ENCODE peak calls at places on chromosomes 16 and 17, in ten cellular contexts. R, B, H, Y, F, Z, C, X, D and M are unnamed samples.

GRCh38 chr17:3256575-3256974 is 41.6 kb downstream of the OR3A1 start:
- DNase-seq in R (no peak), B (no peak), H (no peak), Y (no peak), F (no peak), Z (no peak), C (no peak), X (no peak), D (no peak), M (no peak)

GRCh38 chr17:3870871-3871306 is 22.0 kb downstream of the CAMKK1 start:
- DNase-seq in R (no peak), B (no peak), H (no peak), Y (no peak), F (no peak), Z (peak; percentile 25), C (peak; percentile 73), X (no peak), D (no peak), M (peak; percentile 43)

GRCh38 chr16:1379863-1380174 is 28.1 kb downstream of the GNPTG start:
- DNase-seq in R (peak; percentile 85), B (no peak), H (no peak), Y (no peak), F (no peak), Z (no peak), C (no peak), X (no peak), D (no peak), M (no peak)

GRCh38 chr16:11181242-11181888 is 74.6 kb downstream of the SOCS1 start:
- DNase-seq in R (no peak), B (no peak), H (no peak), Y (no peak), F (no peak), Z (no peak), C (no peak), X (no peak), D (no peak), M (no peak)

GRCh38 chr16:75854117-75854516 is 127.8 kb upstream of the CPHXL start:
- DNase-seq in R (no peak), B (no peak), H (no peak), Y (no peak), F (no peak), Z (no peak), C (no peak), X (no peak), D (no peak), M (no peak)

GRCh38 chr16:12724216-12724615 is 79.5 kb downstream of the CPPED1 start:
- DNase-seq in R (no peak), B (no peak), H (no peak), Y (no peak), F (no peak), Z (no peak), C (no peak), X (no peak), D (no peak), M (no peak)

GRCh38 chr16:52611817-52612673 is 65.1 kb upstream of the TOX3 start:
- DNase-seq in R (no peak), B (no peak), H (no peak), Y (no peak), F (no peak), Z (no peak), C (no peak), X (no peak), D (no peak), M (no peak)

GRCh38 chr17:9557356-9557755 is 18.3 kb downstream of the STX8 start:
- DNase-seq in R (no peak), B (no peak), H (no peak), Y (no peak), F (no peak), Z (no peak), C (no peak), X (no peak), D (no peak), M (no peak)

DNA sequence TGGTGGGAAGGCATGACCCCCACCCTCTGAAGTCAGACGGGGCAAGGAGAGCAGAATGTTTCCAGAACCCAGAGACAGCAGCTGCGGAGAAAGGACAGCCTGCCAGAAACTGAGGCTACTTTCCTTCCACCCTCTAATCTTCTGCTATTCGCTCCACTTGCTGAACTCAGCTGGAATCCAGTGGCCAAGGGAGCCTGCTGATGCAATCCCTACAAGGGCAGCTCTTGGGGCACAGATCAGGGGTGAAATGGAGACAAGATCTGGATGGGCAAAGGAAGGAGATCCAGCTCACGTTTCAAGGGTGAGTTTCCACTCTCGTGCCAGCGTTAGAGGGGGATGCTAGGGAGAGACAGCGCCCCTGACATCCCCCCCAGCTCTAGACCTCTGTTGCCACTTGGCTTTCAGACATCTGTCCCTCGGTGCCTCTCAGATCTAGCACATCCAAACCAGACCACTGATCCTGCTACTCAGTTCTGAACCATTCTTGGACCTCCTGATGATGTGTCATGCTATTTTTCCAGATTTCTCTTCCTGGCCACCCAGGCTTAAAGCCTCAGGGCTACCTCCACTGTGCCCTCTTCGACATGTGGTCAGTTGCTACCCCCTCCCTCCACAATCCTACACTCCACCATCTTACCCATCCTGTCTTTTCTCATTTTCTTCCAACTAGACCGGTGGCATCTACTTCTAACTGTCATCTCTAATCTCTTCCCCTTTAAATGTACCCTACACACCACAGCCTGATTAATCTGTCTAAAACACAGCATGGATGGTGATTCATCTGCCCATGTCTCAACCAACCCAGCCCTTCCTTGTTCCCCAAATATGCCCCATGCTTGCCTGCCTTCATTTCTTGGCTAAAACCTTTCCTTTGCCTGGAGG is 478.8 kb downstream of the SLC39A11 start:
- DNase-seq in R (no peak), B (no peak), H (no peak), Y (no peak), F (no peak), Z (peak; percentile 74), C (no peak), X (no peak), D (no peak), M (no peak)
- H3K27ac ChIP-seq in R (no peak overlapping the region), B (peak overlapping the region; percentile 66), H (no peak overlapping the region), Y (no peak overlapping the region), F (no peak overlapping the region), Z (peak overlapping the region; percentile 65), C (no peak overlapping the region), X (no peak overlapping the region), D (peak overlapping the region; percentile 77), M (no peak overlapping the region)

DNA sequence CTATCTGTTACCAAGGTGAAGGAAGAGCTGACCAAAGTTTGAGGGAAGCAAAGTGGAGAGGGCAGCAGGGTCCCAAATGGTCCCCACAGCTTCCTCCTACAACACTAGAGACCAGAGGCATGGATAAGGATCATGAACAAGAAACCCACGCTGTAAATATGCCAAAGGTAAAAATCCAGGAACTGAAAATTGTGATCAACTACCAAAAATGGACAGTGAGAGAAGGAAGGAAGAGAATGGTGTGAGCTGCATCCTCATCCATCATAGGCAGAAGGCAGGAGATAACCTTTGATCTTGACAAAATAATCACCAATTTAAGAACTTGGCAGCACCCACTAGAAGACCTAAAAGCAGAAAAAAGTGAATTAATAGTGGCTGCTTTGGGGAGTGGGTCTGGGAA is 66.2 kb downstream of the CYTH1 start:
- DNase-seq in R (no peak), B (no peak), H (no peak), Y (no peak), F (no peak), Z (no peak), C (no peak), X (no peak), D (no peak), M (no peak)
- H3K4me1 ChIP-seq in R (peaks cover 87% of the 10 kb centered on the region), B (peaks cover 53% of the 10 kb centered on the region), H (peaks cover 8% of the 10 kb centered on the region), Y (peaks cover 94% of the 10 kb centered on the region), F (peaks cover 86% of the 10 kb centered on the region), Z (peaks cover 15% of the 10 kb centered on the region), C (peaks cover 30% of the 10 kb centered on the region), X (no peaks in the 10 kb centered on the region), D (peaks cover 33% of the 10 kb centered on the region), M (no peaks in the 10 kb centered on the region)

DNA sequence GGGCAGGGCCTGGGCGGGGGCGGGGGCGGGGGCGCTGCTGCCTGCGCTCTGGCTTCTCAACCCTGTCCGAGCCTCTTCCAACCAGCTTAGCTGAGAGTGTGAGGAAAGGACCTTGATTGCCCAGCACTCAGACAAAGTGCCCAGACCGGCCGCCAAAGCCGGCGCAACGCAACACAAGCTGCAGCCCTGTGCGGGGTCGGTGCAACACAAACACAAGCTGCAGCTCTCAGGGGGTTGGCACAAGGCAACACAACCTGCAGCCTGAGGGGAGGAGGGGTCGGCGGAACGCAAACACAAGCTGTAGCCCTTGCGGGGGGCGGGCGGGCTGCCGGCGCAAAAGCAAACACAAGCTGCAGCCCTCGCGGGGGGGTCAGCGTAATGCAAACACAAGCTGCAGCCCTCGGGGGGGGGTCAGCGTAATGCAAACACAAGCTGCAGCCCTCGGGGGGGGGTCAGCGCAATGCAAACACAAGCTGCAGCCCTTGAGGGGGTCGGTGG is 60.0 kb downstream of the KLHDC4 start:
- DNase-seq in R (no peak), B (no peak), H (no peak), Y (no peak), F (no peak), Z (no peak), C (no peak), X (no peak), D (peak; percentile 32), M (no peak)
- H3K27ac ChIP-seq in R (no peak overlapping the region), B (no peak overlapping the region), H (no peak overlapping the region), Y (peak overlapping the region; percentile 22), F (no peak overlapping the region), Z (no peak overlapping the region), C (no peak overlapping the region), X (no peak overlapping the region), D (no peak overlapping the region), M (no peak overlapping the region)

GRCh38 chr17:73284339-73284738 is 22.7 kb upstream of the CPSF4L start:
- DNase-seq in R (no peak), B (no peak), H (no peak), Y (no peak), F (no peak), Z (no peak), C (no peak), X (no peak), D (no peak), M (no peak)
- H3K4me1 ChIP-seq in R (peaks cover 38% of the 10 kb centered on the region), B (peaks cover 61% of the 10 kb centered on the region), H (no peaks in the 10 kb centered on the region), Y (no peaks in the 10 kb centered on the region), F (peaks cover 60% of the 10 kb centered on the region), Z (peaks cover 25% of the 10 kb centered on the region), C (peaks cover 11% of the 10 kb centered on the region), X (no peaks in the 10 kb centered on the region), D (peaks cover 45% of the 10 kb centered on the region), M (no peaks in the 10 kb centered on the region)

GRCh38 chr17:76050226-76051070 is 21.9 kb downstream of the SRP68 start:
- DNase-seq in R (no peak), B (no peak), H (no peak), Y (no peak), F (no peak), Z (no peak), C (no peak), X (no peak), D (no peak), M (no peak)
- H3K27ac ChIP-seq in R (no peak overlapping the region), B (peak overlapping the region; percentile 89), H (no peak overlapping the region), Y (peak overlapping the region; percentile 73), F (no peak overlapping the region), Z (no peak overlapping the region), C (no peak overlapping the region), X (no peak overlapping the region), D (peak overlapping the region; percentile 57), M (no peak overlapping the region)